ENCODE peak calls at places on chromosome X, in seven cellular contexts. One of them, this sample, is unnamed.

GRCh38 chrX:39736219-39737211 is 361.2 kb downstream of the BCOR start:
- DNase-seq in PC-3: peak; percentile 90
- DNase-seq in EH: peak; percentile 85
- DNase-seq in AG20443: peak; percentile 83
- DNase-seq in neural progenitor cell: no peak
- DNase-seq in AG08395: peak; percentile 82
- DNase-seq in pulmonary artery endothelial cell: peak; percentile 80
- DNase-seq in this sample: peak; percentile 72

GRCh38 chrX:3177851-3178250 is 136.6 kb downstream of the ARSF start:
- DNase-seq in pulmonary artery endothelial cell: no peak
- DNase-seq in neural progenitor cell: no peak
- DNase-seq in AG20443: no peak
- DNase-seq in EH: peak; percentile 76
- DNase-seq in AG08395: no peak
- DNase-seq in PC-3: peak; percentile 11
- DNase-seq in this sample: peak; percentile 10

GRCh38 chrX:44344687-44345086 is 1.2 kb upstream of the EFHC2 start:
- DNase-seq in neural progenitor cell: no peak
- DNase-seq in AG08395: no peak
- DNase-seq in EH: no peak
- DNase-seq in PC-3: no peak
- DNase-seq in pulmonary artery endothelial cell: no peak
- DNase-seq in AG20443: peak; percentile 2
- DNase-seq in this sample: no peak

GRCh38 chrX:109187473-109188168 is 294.3 kb downstream of the GUCY2F start:
- DNase-seq in neural progenitor cell: peak; percentile 3
- DNase-seq in EH: no peak
- DNase-seq in PC-3: no peak
- DNase-seq in AG08395: no peak
- DNase-seq in AG20443: no peak
- DNase-seq in pulmonary artery endothelial cell: no peak
- DNase-seq in this sample: no peak

GRCh38 chrX:4710618-4711433 is 997.4 kb upstream of the PRKX start:
- DNase-seq in AG08395: no peak
- DNase-seq in PC-3: no peak
- DNase-seq in EH: no peak
- DNase-seq in AG20443: no peak
- DNase-seq in neural progenitor cell: peak; percentile 28
- DNase-seq in pulmonary artery endothelial cell: no peak
- DNase-seq in this sample: no peak

GRCh38 chrX:150502091-150502490 is 66.3 kb upstream of the MTM1 start:
- DNase-seq in PC-3: peak; percentile 5
- DNase-seq in pulmonary artery endothelial cell: no peak
- DNase-seq in EH: no peak
- DNase-seq in neural progenitor cell: no peak
- DNase-seq in AG20443: no peak
- DNase-seq in AG08395: no peak
- DNase-seq in this sample: no peak

GRCh38 chrX:84155938-84156337 is 32.1 kb downstream of the RPS6KA6 start:
- DNase-seq in PC-3: peak; percentile 58
- DNase-seq in AG20443: no peak
- DNase-seq in neural progenitor cell: no peak
- DNase-seq in AG08395: no peak
- DNase-seq in pulmonary artery endothelial cell: no peak
- DNase-seq in EH: peak; percentile 2
- DNase-seq in this sample: peak; percentile 2

GRCh38 chrX:113399501-113400192 is 559.0 kb upstream of the AMOT start:
- DNase-seq in PC-3: peak; percentile 2
- DNase-seq in AG08395: peak; percentile 11
- DNase-seq in AG20443: peak; percentile 15
- DNase-seq in EH: peak; percentile 1
- DNase-seq in neural progenitor cell: no peak
- DNase-seq in pulmonary artery endothelial cell: peak; percentile 15
- DNase-seq in this sample: peak; percentile 28

GRCh38 chrX:39944416-39944815 is 153.3 kb downstream of the BCOR start:
- DNase-seq in pulmonary artery endothelial cell: no peak
- DNase-seq in neural progenitor cell: no peak
- DNase-seq in AG08395: no peak
- DNase-seq in PC-3: no peak
- DNase-seq in AG20443: no peak
- DNase-seq in EH: no peak
- DNase-seq in this sample: no peak

GRCh38 chrX:53440631-53441517 is 6.7 kb upstream of the HSD17B10 start:
- DNase-seq in PC-3: peak; percentile 72
- DNase-seq in EH: peak; percentile 53
- DNase-seq in AG08395: peak; percentile 66
- DNase-seq in pulmonary artery endothelial cell: no peak
- DNase-seq in AG20443: peak; percentile 68
- DNase-seq in neural progenitor cell: peak; percentile 36
- DNase-seq in this sample: peak; percentile 33

GRCh38 chrX:119735467-119735866 is 22.9 kb upstream of the SOWAHD start:
- DNase-seq in AG20443: no peak
- DNase-seq in neural progenitor cell: no peak
- DNase-seq in EH: no peak
- DNase-seq in PC-3: no peak
- DNase-seq in pulmonary artery endothelial cell: no peak
- DNase-seq in AG08395: no peak
- DNase-seq in this sample: no peak

GRCh38 chrX:127963696-127964095 is 88.5 kb downstream of the ACTRT1 start:
- DNase-seq in AG20443: no peak
- DNase-seq in neural progenitor cell: no peak
- DNase-seq in AG08395: no peak
- DNase-seq in PC-3: no peak
- DNase-seq in pulmonary artery endothelial cell: no peak
- DNase-seq in EH: no peak
- DNase-seq in this sample: no peak

GRCh38 chrX:17525762-17526555 is 151.0 kb downstream of the NHS start:
- DNase-seq in EH: peak; percentile 40
- DNase-seq in AG08395: peak; percentile 25
- DNase-seq in neural progenitor cell: no peak
- DNase-seq in PC-3: no peak
- DNase-seq in AG20443: peak; percentile 22
- DNase-seq in pulmonary artery endothelial cell: no peak
- DNase-seq in this sample: no peak

GRCh38 chrX:48025561-48025960 is 18.8 kb downstream of the SPACA5 start:
- DNase-seq in AG08395: peak; percentile 31
- DNase-seq in neural progenitor cell: peak; percentile 71
- DNase-seq in pulmonary artery endothelial cell: peak; percentile 26
- DNase-seq in PC-3: peak; percentile 80
- DNase-seq in EH: peak; percentile 63
- DNase-seq in AG20443: peak; percentile 22
- DNase-seq in this sample: peak; percentile 63

GRCh38 chrX:97315939-97316338 is 432.2 kb downstream of the RPA4 start:
- DNase-seq in EH: no peak
- DNase-seq in pulmonary artery endothelial cell: no peak
- DNase-seq in PC-3: peak; percentile 21
- DNase-seq in AG08395: no peak
- DNase-seq in neural progenitor cell: no peak
- DNase-seq in AG20443: no peak
- DNase-seq in this sample: no peak

GRCh38 chrX:136574548-136574947 is 42.5 kb downstream of the VGLL1 start:
- DNase-seq in pulmonary artery endothelial cell: no peak
- DNase-seq in PC-3: peak; percentile 26
- DNase-seq in EH: peak; percentile 2
- DNase-seq in AG20443: no peak
- DNase-seq in AG08395: no peak
- DNase-seq in neural progenitor cell: no peak
- DNase-seq in this sample: peak; percentile 35

GRCh38 chrX:129957241-129958099 is 25.0 kb upstream of the BCORL1 start:
- DNase-seq in neural progenitor cell: peak; percentile 79
- DNase-seq in AG08395: peak; percentile 50
- DNase-seq in AG20443: peak; percentile 77
- DNase-seq in PC-3: peak; percentile 11
- DNase-seq in EH: peak; percentile 65
- DNase-seq in pulmonary artery endothelial cell: no peak
- DNase-seq in this sample: peak; percentile 56

GRCh38 chrX:154469114-154469513 is 10.0 kb downstream of the LAGE3 start:
- DNase-seq in PC-3: no peak
- DNase-seq in AG08395: no peak
- DNase-seq in pulmonary artery endothelial cell: no peak
- DNase-seq in AG20443: no peak
- DNase-seq in EH: no peak
- DNase-seq in neural progenitor cell: no peak
- DNase-seq in this sample: no peak

GRCh38 chrX:9131066-9131465 is 97.1 kb upstream of the FAM9B start:
- DNase-seq in pulmonary artery endothelial cell: no peak
- DNase-seq in AG08395: no peak
- DNase-seq in AG20443: no peak
- DNase-seq in PC-3: peak; percentile 53
- DNase-seq in neural progenitor cell: no peak
- DNase-seq in EH: no peak
- DNase-seq in this sample: peak; percentile 86

GRCh38 chrX:154374361-154375155 is at the start of gene FLNA:
- DNase-seq in AG08395: no peak
- DNase-seq in AG20443: no peak
- DNase-seq in pulmonary artery endothelial cell: no peak
- DNase-seq in EH: peak; percentile 79
- DNase-seq in neural progenitor cell: peak; percentile 73
- DNase-seq in PC-3: peak; percentile 48
- DNase-seq in this sample: peak; percentile 62

GRCh38 chrX:107421337-107421736 is 28.1 kb upstream of the FRMPD3 start:
- DNase-seq in AG08395: no peak
- DNase-seq in PC-3: no peak
- DNase-seq in AG20443: no peak
- DNase-seq in pulmonary artery endothelial cell: no peak
- DNase-seq in neural progenitor cell: no peak
- DNase-seq in EH: no peak
- DNase-seq in this sample: no peak

GRCh38 chrX:65871671-65872311 is 168.1 kb downstream of the VSIG4 start:
- DNase-seq in PC-3: peak; percentile 74
- DNase-seq in AG08395: no peak
- DNase-seq in EH: peak; percentile 0
- DNase-seq in pulmonary artery endothelial cell: no peak
- DNase-seq in neural progenitor cell: peak; percentile 40
- DNase-seq in AG20443: no peak
- DNase-seq in this sample: peak; percentile 78